ENCODE peak calls at places on chromosomes 6 and 20, in seven cellular contexts. I is adrenal gland, V is endothelial cell of umbilical vein, C is esophagus muscularis mucosa, J is tibial nerve, N is transverse colon, H is IMR-90. F is an unnamed sample.
A peak's percentile ranks its signal among the peaks of the same experiment; 100 is the strongest.

GRCh38 chr20:6940052-6940451 is 172.6 kb downstream of the BMP2 start:
- DNase-seq in I (no peak), V (no peak), C (peak; percentile 87), J (no peak), N (no peak), H (no peak), F (no peak)

GRCh38 chr6:43809417-43810305 is 39.6 kb downstream of the VEGFA start:
- DNase-seq in I (no peak), V (peak; percentile 2), C (no peak), J (no peak), N (no peak), H (peak; percentile 97), F (peak; percentile 79)

GRCh38 chr6:37618916-37619605 is 78.6 kb downstream of the MDGA1 start:
- DNase-seq in I (no peak), V (no peak), C (no peak), J (no peak), N (no peak), H (no peak), F (no peak)

GRCh38 chr6:378958-379366 is 12.6 kb upstream of the IRF4 start:
- DNase-seq in I (no peak), V (no peak), C (no peak), J (no peak), N (no peak), H (no peak), F (no peak)

GRCh38 chr6:72657798-72658197 is 35.9 kb downstream of the KCNQ5 start:
- DNase-seq in I (no peak), V (no peak), C (no peak), J (no peak), N (no peak), H (peak; percentile 47), F (no peak)

GRCh38 chr20:53960586-53961386 is 109.6 kb downstream of the BCAS1 start:
- DNase-seq in I (no peak), V (no peak), C (no peak), J (no peak), N (no peak), H (no peak), F (no peak)

GRCh38 chr6:28586273-28586672 is 60.6 kb downstream of the GPX5 start:
- DNase-seq in I (no peak), V (no peak), C (no peak), J (no peak), N (no peak), H (no peak), F (no peak)

GRCh38 chr20:37969949-37970855 is 63.1 kb downstream of the TTI1 start:
- DNase-seq in I (no peak), V (no peak), C (no peak), J (no peak), N (no peak), H (no peak), F (no peak)

GRCh38 chr6:157767757-157768156 is 55.3 kb upstream of the SNX9 start:
- DNase-seq in I (no peak), V (no peak), C (peak; percentile 79), J (no peak), N (no peak), H (no peak), F (no peak)

GRCh38 chr6:89313006-89313405 is 2.1 kb downstream of the GABRR2 start:
- DNase-seq in I (peak; percentile 54), V (peak; percentile 32), C (no peak), J (no peak), N (no peak), H (peak; percentile 92), F (no peak)

GRCh38 chr20:54025166-54025835 is 45.1 kb downstream of the BCAS1 start:
- DNase-seq in I (no peak), V (no peak), C (no peak), J (no peak), N (no peak), H (no peak), F (no peak)

GRCh38 chr6:137804647-137805046 is 62.4 kb upstream of the TNFAIP3 start:
- DNase-seq in I (no peak), V (peak; percentile 35), C (no peak), J (no peak), N (no peak), H (peak; percentile 52), F (no peak)

GRCh38 chr20:1377341-1377871 is 15.4 kb downstream of the FKBP1A start:
- DNase-seq in I (no peak), V (peak; percentile 55), C (no peak), J (no peak), N (no peak), H (no peak), F (no peak)
- TF ChIP-seq POLR2A in I (no peak), V (no peak), C (no peak), J (no peak), N (no peak), H (no peak), F (no peak)

GRCh38 chr6:113329942-113330897 is 526.9 kb upstream of the MARCKS start:
- DNase-seq in I (no peak), V (no peak), C (no peak), J (no peak), N (no peak), H (no peak), F (no peak)
- TF ChIP-seq POLR2A in I (no peak), V (no peak), C (no peak), J (no peak), N (no peak), H (no peak), F (no peak)

DNA sequence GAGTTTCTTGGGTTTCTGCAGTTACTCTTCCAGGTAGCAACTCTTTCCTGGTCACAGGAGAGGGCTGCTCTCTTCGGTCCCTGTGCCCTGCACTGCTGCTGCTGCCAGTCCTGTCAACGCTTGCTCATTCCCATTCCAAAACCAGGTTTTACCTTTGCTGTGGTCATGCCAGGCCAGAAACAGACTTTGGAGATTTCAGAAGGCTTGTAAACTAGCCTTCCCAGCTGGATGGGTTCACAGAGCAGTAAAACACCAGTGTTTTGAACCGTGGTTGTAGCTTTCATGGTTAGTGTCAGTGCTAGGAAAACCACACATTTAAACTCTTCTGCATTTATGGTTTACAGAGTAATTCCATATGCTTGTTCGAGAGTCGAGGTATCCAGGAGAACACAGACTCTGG is 16.2 kb downstream of the ARFGEF2 start:
- DNase-seq in I (no peak), V (no peak), C (no peak), J (no peak), N (no peak), H (no peak), F (no peak)
- TF ChIP-seq POLR2A in I (no peak), V (no peak), C (no peak), J (no peak), N (no peak), H (no peak), F (no peak)

DNA sequence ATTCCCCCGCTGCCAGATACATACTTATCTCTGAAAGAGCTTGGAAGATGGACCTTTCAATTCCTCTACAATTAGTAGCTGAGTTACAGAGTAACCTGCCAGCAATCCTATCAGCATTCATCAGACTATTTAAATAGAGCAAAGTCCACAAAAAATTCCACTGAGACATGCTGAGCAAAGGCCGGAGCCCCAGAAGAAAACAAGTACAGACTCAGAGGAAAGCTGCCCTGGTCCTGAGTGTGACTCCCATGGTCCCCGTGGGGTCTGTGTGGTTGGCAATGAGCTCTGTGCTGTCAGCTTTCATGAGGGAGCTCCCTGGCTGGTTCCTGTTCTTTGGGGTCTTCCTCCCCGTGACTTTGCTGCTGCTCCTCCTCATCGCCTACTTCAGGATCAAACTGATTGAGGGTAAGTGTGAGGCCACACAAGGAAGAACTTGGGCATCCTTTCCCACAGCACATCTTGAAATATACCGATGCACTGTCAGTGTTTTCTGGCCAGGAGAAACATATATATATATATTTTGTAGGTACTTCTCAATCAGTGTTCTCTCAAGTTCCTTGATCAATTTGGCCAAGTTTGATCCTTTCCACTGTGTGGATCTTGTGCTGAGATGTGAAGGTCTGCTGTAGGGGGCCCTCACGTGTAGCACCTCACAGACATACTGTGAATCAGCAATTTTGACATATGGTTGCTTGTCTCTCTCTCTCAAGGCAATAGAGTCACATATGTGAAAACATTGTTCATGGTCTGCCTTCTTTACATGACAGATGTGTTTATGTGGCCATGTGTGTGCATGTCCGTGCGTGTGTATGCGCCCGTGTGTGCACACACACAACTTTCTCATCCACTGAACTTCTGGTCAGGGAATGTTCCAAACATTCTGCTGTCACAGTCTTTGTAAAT is at the start of gene SMLR1:
- DNase-seq in I (peak; percentile 21), V (no peak), C (peak; percentile 68), J (no peak), N (no peak), H (no peak), F (no peak)
- TF ChIP-seq POLR2A in I (no peak), V (no peak), C (no peak), J (no peak), N (no peak), H (no peak), F (peak; percentile 72)

GRCh38 chr6:8063762-8064637 is at the start of gene BLOC1S5:
- DNase-seq in I (peak; percentile 96), V (peak; percentile 98), C (peak; percentile 98), J (peak; percentile 93), N (peak; percentile 98), H (peak; percentile 97), F (peak; percentile 95)
- TF ChIP-seq POLR2A in I (peak; percentile 67), V (peak; percentile 87), C (peak; percentile 65), J (peak; percentile 46), N (peak; percentile 64), H (peak; percentile 75), F (peak; percentile 45)

DNA sequence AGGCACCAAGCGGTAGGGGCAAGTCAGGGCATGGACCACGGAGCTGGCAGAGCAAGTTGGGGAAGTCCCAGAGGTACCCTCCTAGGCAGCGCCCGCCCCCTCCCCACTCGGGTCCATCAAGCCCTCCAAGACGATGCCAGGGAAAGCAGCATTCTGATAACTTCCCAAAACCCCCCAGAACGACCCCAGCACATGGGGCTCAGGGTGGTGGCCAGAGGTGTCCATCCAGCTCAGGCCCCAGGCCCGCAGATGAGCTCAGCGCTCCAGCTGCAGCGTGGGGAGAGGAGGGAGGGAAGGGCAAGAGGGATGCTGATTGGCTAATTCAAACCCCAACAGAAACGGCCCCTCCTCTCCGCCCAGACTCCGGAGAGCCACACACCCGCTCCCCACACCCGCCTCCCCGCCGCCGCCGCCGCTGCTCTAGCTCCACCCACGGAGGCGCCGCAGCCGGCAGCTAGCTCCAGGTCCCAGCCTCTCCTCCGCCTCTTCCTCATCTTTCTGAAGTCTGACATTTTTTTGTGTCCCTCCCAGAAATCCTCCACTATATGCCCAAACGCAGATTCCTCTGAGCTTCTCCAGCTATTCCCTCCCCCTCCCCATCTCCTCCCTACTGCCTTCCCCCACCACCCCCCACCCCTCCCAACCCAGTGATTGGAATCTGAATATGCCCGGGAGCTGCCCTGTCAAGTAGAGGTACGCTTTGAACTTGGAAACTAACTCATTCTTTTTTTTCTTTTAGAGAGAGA is 40.3 kb upstream of the TLDC2 start:
- DNase-seq in I (peak; percentile 98), V (peak; percentile 94), C (peak; percentile 98), J (peak; percentile 88), N (peak; percentile 94), H (peak; percentile 96), F (peak; percentile 95)
- TF ChIP-seq POLR2A in I (peak; percentile 84), V (peak; percentile 69), C (peak; percentile 63), J (peak; percentile 31), N (peak; percentile 45), H (peak; percentile 37), F (peak; percentile 13)

DNA sequence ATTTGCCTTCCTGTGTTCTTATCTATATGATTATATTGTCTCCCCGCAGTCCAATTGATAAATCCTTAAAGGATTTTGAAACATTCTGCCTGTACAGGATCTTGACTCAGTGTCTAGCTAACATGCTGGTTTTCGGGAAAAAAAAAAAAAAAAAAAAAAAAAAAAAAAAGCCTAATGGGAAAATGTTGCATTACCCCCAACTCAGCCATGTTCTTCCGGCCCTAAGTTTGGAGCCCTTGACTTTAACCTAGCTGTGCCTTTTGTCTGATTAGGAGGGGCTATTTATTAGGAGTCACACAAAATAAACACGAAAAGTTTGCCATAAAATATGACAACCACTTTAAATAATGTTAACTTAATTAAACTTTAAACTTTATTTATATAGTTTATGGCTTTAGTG is 244.4 kb upstream of the TCF21 start:
- DNase-seq in I (no peak), V (no peak), C (no peak), J (no peak), N (no peak), H (no peak), F (no peak)
- TF ChIP-seq POLR2A in I (no peak), V (no peak), C (no peak), J (no peak), N (no peak), H (no peak), F (no peak)

F was measured in Peyer's patch.